ENCODE peak calls at places on chromosomes 13 and 19, in seven cellular contexts. K is fibroblast of lung, O is AG04449, M is retinal pigment epithelial cell, R is pancreas, P is heart left ventricle, I is kidney epithelial cell. C is an unnamed sample.

GRCh38 chr19:3606690-3607289 is at the start of gene TBXA2R:
- DNase-seq in I (no peak), M (no peak), R (peak), K (peak), O (no peak), P (peak), C (no peak)

GRCh38 chr19:32363175-32363574 is 17.8 kb downstream of the ZNF507 start:
- DNase-seq in R (no peak), P (no peak), M (no peak), I (no peak), K (no peak), O (no peak), C (peak)

GRCh38 chr13:73082471-73082870 is 23.7 kb downstream of the KLF5 start:
- DNase-seq in P (no peak), K (no peak), M (no peak), O (no peak), R (no peak), I (no peak), C (no peak)

GRCh38 chr13:61277088-61277487 is 138.6 kb downstream of the PCDH20 start:
- DNase-seq in I (no peak), R (no peak), P (no peak), M (no peak), K (no peak), O (no peak), C (no peak)

GRCh38 chr13:49346460-49346859 is 97.4 kb downstream of the CAB39L start:
- DNase-seq in P (no peak), M (no peak), K (no peak), I (no peak), R (no peak), O (no peak), C (no peak)

GRCh38 chr19:55474269-55475265 is 1.9 kb upstream of the ZNF628 start:
- DNase-seq in P (no peak), I (peak), M (peak), K (peak), R (no peak), O (no peak), C (no peak)

GRCh38 chr19:55321466-55321865 is 3.7 kb downstream of the TMEM150B start:
- DNase-seq in P (no peak), K (no peak), I (no peak), M (no peak), O (no peak), R (no peak), C (no peak)

GRCh38 chr13:23159587-23160240 is 21.1 kb upstream of the SGCG start:
- DNase-seq in I (no peak), P (no peak), R (no peak), O (no peak), M (no peak), K (no peak), C (no peak)

GRCh38 chr19:17778621-17779280 is 16.2 kb upstream of the B3GNT3 start:
- DNase-seq in P (no peak), M (no peak), R (no peak), I (no peak), K (no peak), O (no peak), C (no peak)

GRCh38 chr13:23673354-23673753 is 103.1 kb downstream of the TNFRSF19 start:
- DNase-seq in M (no peak), R (no peak), I (peak), K (peak), O (peak), P (no peak), C (no peak)

GRCh38 chr13:62305758-62306157 is 890.1 kb upstream of the PCDH20 start:
- DNase-seq in R (no peak), O (no peak), K (no peak), M (no peak), I (no peak), P (no peak), C (no peak)

GRCh38 chr19:47156861-47157454 is 26.3 kb downstream of the SAE1 start:
- DNase-seq in I (no peak), M (no peak), P (no peak), K (peak), O (no peak), R (no peak), C (no peak)

GRCh38 chr19:46015080-46015960 is 7.5 kb downstream of the PGLYRP1 start:
- DNase-seq in M (no peak), P (peak), I (no peak), R (peak), K (peak), O (no peak), C (no peak)

GRCh38 chr19:32224371-32225244 is 120.8 kb upstream of the ZNF507 start:
- DNase-seq in K (peak), O (no peak), I (no peak), P (peak), R (no peak), M (peak), C (peak)

GRCh38 chr19:45130888-45131615 is 29.7 kb downstream of the NKPD1 start:
- DNase-seq in P (no peak), R (no peak), O (no peak), I (peak), K (peak), M (no peak), C (no peak)

GRCh38 chr13:33183431-33184130 is 102.0 kb downstream of the STARD13 start:
- DNase-seq in M (no peak), O (no peak), P (no peak), K (peak), I (no peak), R (no peak), C (no peak)

GRCh38 chr13:33181264-33181663 is 104.3 kb downstream of the STARD13 start:
- DNase-seq in O (no peak), K (no peak), R (no peak), M (no peak), I (no peak), P (no peak), C (peak)

GRCh38 chr13:33184530-33184929 is 101.0 kb downstream of the STARD13 start:
- DNase-seq in R (no peak), I (no peak), K (no peak), P (no peak), M (no peak), O (no peak), C (no peak)

GRCh38 chr13:33184131-33184485 is 101.4 kb downstream of the STARD13 start:
- DNase-seq in M (no peak), I (no peak), K (no peak), R (no peak), P (no peak), O (no peak), C (no peak)

DNA sequence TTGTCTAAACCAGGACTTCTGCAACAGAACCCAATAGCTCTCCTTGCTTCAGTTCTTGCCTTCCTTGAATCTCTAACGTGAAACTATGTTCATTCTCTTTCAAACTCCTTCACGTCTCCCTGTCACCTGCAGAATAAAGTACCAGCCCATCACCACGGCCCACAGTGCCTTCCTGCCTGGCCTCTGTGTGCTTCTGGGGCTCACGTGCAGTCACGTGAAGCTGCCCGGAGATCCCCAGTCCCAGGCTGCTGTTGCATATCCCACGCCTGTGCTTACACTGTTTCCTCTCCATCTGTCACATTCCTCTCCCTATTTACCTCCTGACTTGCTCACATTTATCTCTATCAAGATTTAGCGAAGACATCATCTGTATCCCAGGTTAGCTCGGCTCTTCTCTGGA is 102.8 kb downstream of the STARD13 start:
- DNase-seq in P (no peak), K (no peak), O (no peak), I (no peak), M (no peak), R (peak), C (no peak)
- TF ChIP-seq CTCF in P (no peak), K (no peak), O (no peak), I (no peak), M (no peak), R (no peak), C (no peak)

DNA sequence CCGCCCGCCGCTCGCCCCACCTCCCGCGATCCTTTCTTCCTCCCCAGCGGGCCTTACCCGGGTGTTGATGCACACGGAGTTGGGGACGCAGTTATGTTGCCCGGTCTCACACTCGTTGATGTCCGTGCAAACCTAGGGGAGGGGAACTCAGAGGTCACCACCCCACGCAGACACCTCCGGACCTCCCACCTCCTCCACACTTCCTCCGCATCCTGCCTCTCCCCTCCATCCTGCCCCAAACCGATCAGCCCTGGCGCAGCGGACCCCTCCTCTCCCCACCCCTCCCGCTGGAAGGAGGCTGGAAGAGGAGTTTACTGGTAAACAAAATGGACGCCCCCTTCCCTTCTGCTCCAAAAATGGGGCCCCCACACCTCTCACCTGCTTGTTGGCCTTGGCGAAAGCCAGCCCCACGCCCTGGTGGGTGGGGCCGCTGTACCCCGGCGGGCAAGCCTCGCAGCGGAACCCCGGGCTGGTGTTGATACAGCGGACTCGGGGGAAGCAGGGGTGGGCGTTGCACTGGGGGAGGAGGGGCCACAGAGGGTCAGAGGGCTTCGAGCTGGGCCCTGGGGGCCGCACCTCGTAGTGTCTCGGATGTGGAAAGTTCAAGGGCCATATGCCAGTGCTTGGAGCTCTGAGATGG is 2.2 kb downstream of the COMP start:
- DNase-seq in M (no peak), P (no peak), O (no peak), R (no peak), K (no peak), I (no peak), C (no peak)
- H3K4me3 ChIP-seq in M (no peak), P (no peak), O (no peak), R (no peak), K (no peak), I (no peak), C (no peak)

GRCh38 chr19:52945652-52946321 is 16.9 kb downstream of the ZNF816 start:
- DNase-seq in P (no peak), R (no peak), M (no peak), O (no peak), I (no peak), K (no peak), C (no peak)
- TF ChIP-seq CTCF in P (no peak), R (no peak), M (no peak), O (no peak), I (no peak), K (no peak), C (no peak)

DNA sequence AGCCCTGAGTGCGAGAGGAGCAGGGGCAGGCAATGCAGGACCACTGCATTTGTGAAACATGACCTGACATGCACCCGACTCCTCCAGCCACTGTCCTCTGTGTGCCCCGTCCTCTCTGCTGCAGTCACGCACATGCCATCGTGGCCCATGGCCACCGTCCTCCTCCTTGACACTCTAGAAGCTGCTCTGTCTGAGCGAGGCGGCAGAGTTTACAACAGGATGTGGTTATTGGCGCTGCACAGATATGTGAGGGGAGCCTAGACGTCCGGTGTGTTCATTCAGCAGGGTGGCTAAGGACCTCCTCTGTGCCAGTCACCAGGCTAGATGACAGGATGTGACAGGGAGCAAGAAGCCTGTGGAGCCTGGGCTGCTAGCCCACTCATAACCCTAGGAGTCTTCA is 277.8 kb downstream of the FOXO1 start:
- DNase-seq in I (no peak), R (no peak), K (peak), P (no peak), M (no peak), O (no peak), C (no peak)
- H3K4me3 ChIP-seq in I (no peak), R (no peak), K (no peak), P (no peak), M (no peak), O (no peak), C (no peak)

DNA sequence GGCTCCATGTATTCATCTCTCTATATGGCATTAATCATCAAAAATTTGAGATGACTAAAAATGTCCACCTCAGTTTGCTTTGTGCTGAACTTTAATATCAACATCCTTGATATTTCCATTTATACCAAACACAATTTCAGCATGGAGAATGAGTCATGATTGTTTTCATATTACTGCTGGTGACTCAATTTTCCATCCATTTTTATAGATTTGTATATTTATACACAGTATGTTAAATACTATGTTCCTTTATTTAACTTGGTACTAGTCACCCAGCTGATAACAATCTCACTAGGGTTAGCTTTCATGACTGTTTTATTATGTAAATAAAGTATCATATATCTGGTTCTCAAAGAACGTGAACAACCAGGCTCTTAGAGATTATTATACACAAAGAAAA is 1255.1 kb downstream of the SLITRK1 start:
- DNase-seq in O (peak), R (no peak), I (no peak), K (peak), P (no peak), M (no peak), C (peak)
- TF ChIP-seq CTCF in O (no peak), R (no peak), I (no peak), K (no peak), P (no peak), M (no peak), C (no peak)

DNA sequence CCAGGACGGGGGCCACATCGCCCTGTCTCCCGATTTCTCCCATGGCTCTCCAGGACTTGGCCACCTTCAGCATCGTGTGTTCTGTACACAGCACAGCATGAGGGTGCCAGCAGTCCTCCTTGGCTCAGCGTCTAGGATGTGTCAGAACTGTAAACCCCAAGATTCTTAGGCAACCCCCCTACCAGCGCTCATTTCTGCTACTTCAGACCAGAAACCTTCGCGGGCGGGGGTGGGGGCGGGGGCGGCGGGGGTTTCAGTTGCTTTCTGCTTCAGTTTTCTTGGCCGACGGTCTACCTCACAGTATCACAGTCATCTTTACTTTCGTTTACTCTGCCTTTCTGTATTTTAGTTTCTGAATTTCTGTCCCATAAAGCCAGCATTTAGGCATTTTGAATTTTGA is 82.4 kb downstream of the GGACT start:
- DNase-seq in P (no peak), K (no peak), M (no peak), I (no peak), O (no peak), R (no peak), C (no peak)
- H3K4me3 ChIP-seq in P (no peak), K (no peak), M (no peak), I (no peak), O (no peak), R (no peak), C (no peak)

GRCh38 chr13:71979616-71980015 is 112.6 kb upstream of the DACH1 start:
- DNase-seq in K (peak), P (no peak), O (no peak), M (no peak), I (no peak), R (no peak), C (no peak)
- TF ChIP-seq CTCF in K (peak), P (no peak), O (no peak), M (peak), I (peak), R (no peak), C (peak)

GRCh38 chr19:611506-611869 is 21.8 kb downstream of the HCN2 start:
- DNase-seq in I (peak), M (peak), R (no peak), K (peak), O (peak), P (no peak), C (no peak)
- H3K4me3 ChIP-seq in I (no peak), M (no peak), R (no peak), K (no peak), O (no peak), P (no peak), C (no peak)